ENCODE peak calls at places on chromosome 2, in eight cellular contexts. O is osteocyte, I is brain microvascular endothelial cell, B is cardiac muscle cell, L is bronchial epithelial cell, C is RWPE1, Q is fibroblast of lung, E is pancreas. U is an unnamed sample.
A peak's percentile ranks its signal among the peaks of the same experiment; 100 is the strongest.

GRCh38 chr2:221571391-221572179 is 519 bp downstream of the EPHA4 start:
- DNase-seq in O (no peak), I (peak; percentile 32), B (peak; percentile 64), L (peak; percentile 3), C (peak; percentile 36), Q (peak; percentile 54), E (peak; percentile 74), U (peak; percentile 4)

GRCh38 chr2:20660506-20660905 is 6.4 kb upstream of the GDF7 start:
- DNase-seq in O (no peak), I (no peak), B (no peak), L (no peak), C (no peak), Q (no peak), E (no peak), U (no peak)

GRCh38 chr2:174546519-174547506 is 50.8 kb downstream of the WIPF1 start:
- DNase-seq in O (no peak), I (peak; percentile 45), B (peak; percentile 37), L (peak; percentile 44), C (no peak), Q (peak; percentile 43), E (no peak), U (peak; percentile 53)

GRCh38 chr2:20135631-20136050 is 84.2 kb upstream of the LAPTM4A start:
- DNase-seq in O (no peak), I (peak; percentile 43), B (peak; percentile 85), L (no peak), C (no peak), Q (peak; percentile 76), E (peak; percentile 87), U (peak; percentile 53)

GRCh38 chr2:173884403-173884802 is 80.8 kb downstream of the SP3 start:
- DNase-seq in O (no peak), I (peak; percentile 25), B (peak; percentile 70), L (peak; percentile 33), C (peak; percentile 42), Q (peak; percentile 52), E (peak; percentile 77), U (peak; percentile 25)

GRCh38 chr2:23530121-23530908 is 145.3 kb downstream of the KLHL29 start:
- DNase-seq in O (no peak), I (no peak), B (no peak), L (no peak), C (no peak), Q (no peak), E (no peak), U (no peak)

GRCh38 chr2:214782671-214783070 is 26.8 kb downstream of the BARD1 start:
- DNase-seq in O (no peak), I (no peak), B (no peak), L (no peak), C (no peak), Q (no peak), E (no peak), U (no peak)

GRCh38 chr2:70517804-70518203 is 35.8 kb downstream of the TGFA start:
- DNase-seq in O (no peak), I (no peak), B (no peak), L (no peak), C (no peak), Q (no peak), E (no peak), U (no peak)

GRCh38 chr2:108616731-108617161 is 82.5 kb downstream of the LIMS1 start:
- DNase-seq in O (no peak), I (no peak), B (no peak), L (peak; percentile 60), C (no peak), Q (peak; percentile 61), E (no peak), U (peak; percentile 60)

GRCh38 chr2:123695449-123695848 is 329.6 kb upstream of the CNTNAP5 start:
- DNase-seq in O (no peak), I (no peak), B (no peak), L (no peak), C (no peak), Q (no peak), E (no peak), U (no peak)

GRCh38 chr2:161971532-161971931 is 102.5 kb downstream of the DPP4 start:
- DNase-seq in O (no peak), I (no peak), B (no peak), L (no peak), C (no peak), Q (no peak), E (no peak), U (no peak)

GRCh38 chr2:16395601-16396000 is 270.0 kb downstream of the CYRIA start:
- DNase-seq in O (no peak), I (no peak), B (no peak), L (peak; percentile 53), C (no peak), Q (no peak), E (no peak), U (no peak)

GRCh38 chr2:226362991-226363390 is 436.6 kb downstream of the IRS1 start:
- DNase-seq in O (no peak), I (peak; percentile 12), B (no peak), L (peak; percentile 83), C (no peak), Q (peak; percentile 77), E (no peak), U (peak; percentile 47)

GRCh38 chr2:104638162-104638561 is 215.8 kb upstream of the POU3F3 start:
- DNase-seq in O (no peak), I (no peak), B (no peak), L (no peak), C (no peak), Q (no peak), E (no peak), U (no peak)
- TF ChIP-seq CTCF in O (no peak), I (no peak), B (no peak), L (no peak), C (no peak), Q (no peak), E (no peak), U (no peak)

DNA sequence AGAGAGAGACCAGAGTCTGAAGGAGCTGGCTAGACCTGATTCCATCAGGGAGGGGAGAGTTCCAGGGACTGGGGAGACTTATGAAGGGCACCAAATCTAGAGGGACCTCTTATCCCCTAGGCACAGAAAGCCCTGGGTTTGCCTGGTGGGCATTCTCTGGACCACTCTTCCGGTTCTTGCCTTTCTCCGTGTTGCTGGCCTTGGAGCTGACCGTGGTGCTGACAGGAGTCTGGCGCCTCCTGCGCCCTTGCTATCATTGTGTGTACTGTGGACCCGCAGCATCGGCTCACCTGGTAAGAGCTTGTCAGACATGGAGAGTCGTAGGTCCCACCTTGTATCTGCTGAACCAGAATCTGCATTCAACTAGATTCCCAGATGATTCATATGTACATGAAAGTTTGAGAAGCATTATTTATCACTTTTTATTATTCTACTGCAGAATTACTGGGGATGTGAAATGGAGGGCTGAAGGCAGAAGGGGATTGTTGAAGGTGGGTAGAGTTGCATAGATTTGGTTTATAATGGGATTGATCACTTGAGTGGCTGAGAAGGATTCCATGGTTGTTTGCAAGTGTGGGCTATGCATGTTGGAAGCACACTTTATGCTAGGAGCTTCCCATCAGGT is 4.3 kb upstream of the TRPM8 start:
- DNase-seq in O (no peak), I (peak; percentile 37), B (peak; percentile 76), L (peak; percentile 37), C (peak; percentile 53), Q (peak; percentile 31), E (no peak), U (peak; percentile 7)
- TF ChIP-seq CTCF in O (no peak), I (peak; percentile 17), B (peak; percentile 5), L (peak; percentile 3), C (no peak), Q (no peak), E (no peak), U (no peak)

DNA sequence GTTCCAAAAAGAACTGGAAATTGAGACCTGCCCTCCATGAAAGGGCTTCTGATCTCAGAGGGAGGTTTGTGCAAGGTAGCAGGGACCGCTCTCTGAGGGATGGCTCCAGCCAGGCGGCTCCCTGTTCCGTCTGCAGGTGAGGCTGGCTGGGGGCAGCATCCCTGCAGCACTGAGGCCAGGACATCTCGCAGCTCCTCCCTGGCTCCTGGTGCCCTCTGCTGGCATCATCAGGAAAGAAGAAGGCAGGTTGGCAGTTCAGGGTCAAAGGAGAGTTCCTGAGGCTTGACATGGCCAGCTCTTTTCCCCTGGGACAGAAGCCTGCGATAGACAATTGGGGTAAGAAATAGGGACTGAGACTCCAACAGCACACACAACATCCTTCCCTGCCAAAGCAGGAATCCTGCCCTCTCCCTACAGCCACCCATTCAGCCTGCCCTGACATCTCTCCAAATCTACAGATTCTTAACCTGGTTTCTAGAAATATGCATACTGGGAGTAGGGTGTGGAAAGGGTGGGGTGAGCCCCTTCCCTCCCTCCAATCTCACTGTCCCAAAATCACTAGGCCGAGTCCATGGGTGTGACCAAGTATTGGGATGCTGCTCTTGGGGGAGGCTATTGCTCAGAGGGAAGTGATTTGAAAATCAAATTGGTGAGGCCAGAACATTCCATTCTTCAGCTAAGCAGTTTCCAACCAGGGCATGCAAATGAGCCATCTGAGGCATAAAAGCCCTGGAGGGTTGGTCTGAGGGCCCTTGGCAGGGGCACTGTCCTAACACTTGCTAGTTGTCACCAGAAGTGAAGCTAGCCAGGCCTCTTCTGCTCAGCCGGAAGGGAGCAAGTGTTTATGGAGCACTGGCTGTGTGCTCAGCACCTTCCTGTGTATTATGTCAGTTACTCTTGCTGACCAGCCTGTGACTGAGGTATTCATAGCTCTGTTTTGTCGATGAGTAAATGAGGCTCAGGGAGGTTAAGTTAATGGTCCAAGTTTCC is 185.4 kb downstream of the TFCP2L1 start:
- DNase-seq in O (no peak), I (no peak), B (peak; percentile 83), L (no peak), C (peak; percentile 48), Q (no peak), E (no peak), U (no peak)
- TF ChIP-seq CTCF in O (peak; percentile 42), I (peak; percentile 65), B (peak; percentile 42), L (peak; percentile 75), C (peak; percentile 55), Q (peak; percentile 24), E (no peak), U (peak; percentile 63)

GRCh38 chr2:219962089-219962488 is 334.7 kb downstream of the SLC4A3 start:
- DNase-seq in O (no peak), I (no peak), B (no peak), L (no peak), C (no peak), Q (no peak), E (no peak), U (no peak)

GRCh38 chr2:219969508-219969907 is 342.1 kb downstream of the SLC4A3 start:
- DNase-seq in O (no peak), I (no peak), B (no peak), L (peak; percentile 83), C (peak; percentile 73), Q (peak; percentile 64), E (no peak), U (peak; percentile 96)

GRCh38 chr2:219968685-219969345 is 341.4 kb downstream of the SLC4A3 start:
- DNase-seq in O (no peak), I (no peak), B (no peak), L (peak; percentile 97), C (peak; percentile 96), Q (peak; percentile 14), E (no peak), U (peak; percentile 80)

GRCh38 chr2:219962801-219963200 is 335.4 kb downstream of the SLC4A3 start:
- DNase-seq in O (no peak), I (no peak), B (no peak), L (no peak), C (no peak), Q (no peak), E (no peak), U (no peak)

DNA sequence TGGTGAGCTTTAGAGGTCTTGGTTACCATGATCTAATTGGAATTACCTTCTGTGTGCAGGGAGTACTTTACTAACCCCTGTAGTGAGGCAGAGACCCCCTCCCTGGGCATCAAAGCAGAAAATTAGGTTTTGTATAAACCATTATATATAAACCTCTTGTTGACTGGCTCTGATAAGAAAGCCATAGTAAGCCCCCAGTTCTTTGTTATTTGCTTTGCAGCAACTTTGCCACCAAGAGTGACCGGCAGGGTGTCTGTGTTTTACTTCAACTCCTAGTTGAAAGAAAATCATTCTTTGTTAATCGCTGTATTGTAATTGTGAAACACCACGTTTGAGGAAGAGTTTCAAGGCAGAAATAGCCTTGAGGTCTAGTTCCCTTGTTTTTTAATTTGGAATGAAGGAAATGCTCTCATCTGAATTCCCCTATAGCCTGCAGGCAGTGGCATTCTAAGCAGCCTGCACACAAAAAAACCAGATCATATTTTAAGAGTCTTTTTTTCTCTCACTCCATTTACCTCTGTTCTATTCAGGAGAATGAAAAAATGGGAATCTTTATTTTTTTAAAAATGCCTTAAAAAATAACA is 337.9 kb downstream of the SLC4A3 start:
- DNase-seq in O (no peak), I (no peak), B (no peak), L (peak; percentile 48), C (no peak), Q (no peak), E (no peak), U (no peak)
- TF ChIP-seq CTCF in O (no peak), I (no peak), B (no peak), L (no peak), C (no peak), Q (no peak), E (no peak), U (no peak)